ENCODE peak calls at places on chromosomes 7 and 10, in ten cellular contexts. U, B, K, H, Q, E, M, V, Y and T are unnamed samples.

GRCh38 chr7:71695189-71695588 is 563.2 kb downstream of the GALNT17 start:
- DNase-seq in B (no peak), U (no peak), K (no peak), Y (no peak), H (no peak), E (no peak), Q (no peak), M (no peak), V (no peak), T (no peak)

GRCh38 chr7:64946772-64947171 is 43.7 kb downstream of the ZNF273 start:
- DNase-seq in Y (no peak), Q (no peak), V (no peak), E (no peak), U (no peak), B (peak), M (no peak), K (no peak), H (no peak), T (no peak)

GRCh38 chr10:125201108-125201524 is 40.8 kb upstream of the CTBP2 start:
- DNase-seq in Q (no peak), K (no peak), E (peak), Y (no peak), V (no peak), H (no peak), U (peak), B (no peak), M (peak), T (no peak)

GRCh38 chr10:3811331-3811870 is 26.4 kb upstream of the KLF6 start:
- DNase-seq in U (peak), E (no peak), K (peak), M (no peak), H (peak), B (no peak), Y (no peak), Q (no peak), V (no peak), T (peak)

GRCh38 chr10:11270135-11270857 is 252.6 kb downstream of the CELF2 start:
- DNase-seq in B (peak), E (no peak), K (peak), M (peak), V (peak), Y (peak), Q (peak), H (peak), U (peak), T (no peak)

GRCh38 chr10:120641695-120642094 is 184.7 kb downstream of the PLPP4 start:
- DNase-seq in U (no peak), V (no peak), H (no peak), Y (no peak), Q (no peak), E (no peak), K (no peak), B (peak), M (no peak), T (no peak)

GRCh38 chr10:92490387-92490786 is 83.5 kb downstream of the IDE start:
- DNase-seq in U (no peak), M (peak), B (no peak), Y (no peak), E (no peak), Q (no peak), H (no peak), K (no peak), V (no peak), T (no peak)

GRCh38 chr10:96073722-96074121 is 30.3 kb downstream of the CCNJ start:
- DNase-seq in H (no peak), V (no peak), U (no peak), Q (no peak), E (no peak), Y (peak), B (no peak), M (peak), K (no peak), T (no peak)

GRCh38 chr7:74271742-74272141 is 17.5 kb upstream of the CLIP2 start:
- DNase-seq in V (no peak), Y (no peak), M (no peak), B (no peak), U (no peak), Q (no peak), K (no peak), H (no peak), E (no peak), T (no peak)

GRCh38 chr7:137880432-137880831 is 33.7 kb upstream of the DGKI start:
- DNase-seq in V (no peak), E (no peak), U (no peak), B (no peak), Y (no peak), K (no peak), M (no peak), Q (no peak), H (no peak), T (no peak)

GRCh38 chr7:1677206-1678069 is 7.4 kb downstream of the ELFN1 start:
- DNase-seq in E (peak), H (no peak), Y (no peak), Q (peak), M (no peak), U (no peak), V (no peak), B (peak), K (no peak), T (no peak)

GRCh38 chr10:123496996-123497660 is 169.0 kb upstream of the GPR26 start:
- DNase-seq in U (no peak), H (no peak), V (no peak), Y (no peak), Q (no peak), M (no peak), B (no peak), K (no peak), E (no peak), T (no peak)

GRCh38 chr7:157522954-157523353 is 186.2 kb downstream of the DNAJB6 start:
- DNase-seq in V (no peak), M (no peak), Q (no peak), K (no peak), B (no peak), H (no peak), Y (no peak), U (no peak), E (peak), T (no peak)

GRCh38 chr7:66549466-66549865 is 79.2 kb upstream of the KCTD7 start:
- DNase-seq in U (no peak), E (no peak), Q (peak), M (no peak), H (no peak), K (no peak), Y (no peak), B (no peak), V (no peak), T (no peak)

GRCh38 chr10:25531662-25532061 is 356.9 kb downstream of the GPR158 start:
- DNase-seq in K (no peak), U (no peak), V (no peak), Y (no peak), H (no peak), Q (no peak), E (no peak), B (no peak), M (no peak), T (no peak)

GRCh38 chr10:14372616-14373015 is 41.9 kb upstream of the FRMD4A start:
- DNase-seq in U (no peak), H (no peak), Y (no peak), B (no peak), M (no peak), Q (no peak), E (no peak), K (no peak), V (no peak), T (no peak)

GRCh38 chr10:71010730-71011129 is 122.4 kb upstream of the PCBD1 start:
- DNase-seq in Q (no peak), V (no peak), Y (no peak), K (no peak), B (no peak), M (no peak), U (no peak), E (no peak), H (no peak), T (no peak)

GRCh38 chr10:92156874-92157273 is 134.0 kb downstream of the CPEB3 start:
- DNase-seq in B (no peak), M (no peak), E (no peak), V (no peak), K (no peak), Q (no peak), Y (no peak), H (no peak), U (no peak), T (no peak)

GRCh38 chr10:125205431-125205830 is 45.1 kb upstream of the CTBP2 start:
- DNase-seq in M (no peak), B (no peak), Y (no peak), E (peak), U (no peak), Q (no peak), K (no peak), H (no peak), V (no peak), T (no peak)

GRCh38 chr10:60283397-60283796 is 106.3 kb downstream of the ANK3 start:
- DNase-seq in B (no peak), E (no peak), K (no peak), Q (no peak), M (peak), Y (no peak), V (no peak), H (no peak), U (no peak), T (no peak)

GRCh38 chr10:8037941-8038894 is 16.3 kb upstream of the GATA3 start:
- DNase-seq in U (no peak), B (no peak), E (peak), V (no peak), K (no peak), Q (no peak), Y (no peak), M (no peak), H (no peak), T (no peak)
- TF ChIP-seq EP300 in U (no peak), B (no peak), E (no peak), V (no peak), K (no peak), Q (no peak), Y (no peak), M (no peak), H (no peak), T (no peak)

DNA sequence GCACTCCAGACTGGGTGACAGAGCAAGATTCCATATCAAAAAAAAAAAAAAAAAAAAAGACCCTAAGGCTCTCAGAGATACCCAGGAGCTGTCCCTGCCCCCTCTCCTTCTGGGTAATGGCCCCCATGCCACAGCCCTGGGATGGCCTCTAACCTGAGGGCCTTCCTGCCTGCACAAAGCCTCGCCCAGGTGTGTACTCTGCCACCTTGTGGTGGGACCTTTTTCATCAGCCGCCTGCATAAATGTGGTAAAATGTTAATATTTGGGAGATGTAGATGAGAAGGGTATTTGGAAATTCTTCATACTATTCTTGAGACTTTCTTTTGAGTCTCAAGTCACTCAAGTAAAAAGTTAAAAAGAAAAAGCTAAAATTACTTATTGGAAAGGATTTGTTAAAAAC is 46.3 kb upstream of the RNF216 start:
- DNase-seq in H (peak), U (no peak), V (no peak), M (peak), B (peak), E (no peak), Q (no peak), K (no peak), Y (peak), T (no peak)
- TF ChIP-seq EP300 in H (no peak), U (no peak), V (no peak), M (no peak), B (no peak), E (no peak), Q (no peak), K (no peak), Y (no peak), T (no peak)

GRCh38 chr10:88110355-88110754 is 246.9 kb downstream of the PTEN start:
- DNase-seq in K (no peak), V (no peak), Q (no peak), E (no peak), H (no peak), B (no peak), Y (no peak), M (peak), U (no peak), T (peak)
- TF ChIP-seq EP300 in K (no peak), V (no peak), Q (no peak), E (no peak), H (no peak), B (no peak), Y (no peak), M (no peak), U (no peak), T (no peak)

GRCh38 chr10:81569488-81569887 is 305.5 kb upstream of the NRG3 start:
- DNase-seq in K (no peak), H (no peak), U (no peak), E (no peak), B (no peak), Y (no peak), Q (no peak), V (no peak), M (no peak), T (no peak)
- TF ChIP-seq EP300 in K (no peak), H (no peak), U (no peak), E (no peak), B (no peak), Y (no peak), Q (no peak), V (no peak), M (no peak), T (no peak)

GRCh38 chr7:12570529-12571461 is at the start of gene SCIN:
- DNase-seq in Q (peak), U (no peak), K (peak), M (peak), H (peak), E (no peak), B (peak), Y (no peak), V (no peak), T (no peak)
- TF ChIP-seq EP300 in Q (no peak), U (no peak), K (no peak), M (no peak), H (no peak), E (no peak), B (no peak), Y (no peak), V (no peak), T (no peak)

GRCh38 chr7:33862946-33863814 is 42.2 kb upstream of the BMPER start:
- DNase-seq in V (no peak), B (no peak), H (no peak), K (peak), E (no peak), M (no peak), U (no peak), Y (no peak), Q (no peak), T (no peak)
- TF ChIP-seq EP300 in V (no peak), B (no peak), H (no peak), K (no peak), E (no peak), M (no peak), U (no peak), Y (no peak), Q (no peak), T (no peak)